ENCODE peak calls at places on chromosomes 11 and 22, in nine cellular contexts. S, R, A, C, K, L, F, Z and H are unnamed samples.

GRCh38 chr22:39520054-39520873 is at the start of gene ATF4:
- DNase-seq in L (peak), S (peak), A (peak), R (peak), Z (peak), C (peak), F (peak), K (peak), H (peak)

GRCh38 chr22:23233084-23233501 is 52.8 kb downstream of the BCR start:
- DNase-seq in R (no peak), C (no peak), Z (no peak), S (no peak), L (peak), A (no peak), K (no peak), F (no peak), H (no peak)

GRCh38 chr11:130531061-130531460 is 82.6 kb downstream of the ADAMTS15 start:
- DNase-seq in L (no peak), A (peak), R (peak), Z (no peak), C (no peak), K (no peak), F (peak), S (no peak), H (no peak)

GRCh38 chr22:17157714-17158113 is 1.4 kb downstream of the HDHD5 start:
- DNase-seq in L (no peak), R (no peak), Z (no peak), A (no peak), K (no peak), F (no peak), C (no peak), S (no peak), H (no peak)

GRCh38 chr11:128924618-128925017 is 18.1 kb downstream of the TP53AIP1 start:
- DNase-seq in C (no peak), S (no peak), L (peak), R (no peak), K (no peak), A (no peak), F (no peak), Z (no peak), H (no peak)

GRCh38 chr11:119518746-119519382 is 95.9 kb upstream of the THY1 start:
- DNase-seq in A (peak), R (peak), S (no peak), L (no peak), K (no peak), Z (no peak), F (peak), C (no peak), H (peak)

GRCh38 chr22:46894081-46894671 is 131.7 kb downstream of the TBC1D22A start:
- DNase-seq in K (no peak), C (no peak), L (no peak), A (peak), S (peak), R (no peak), Z (no peak), F (no peak), H (no peak)

GRCh38 chr22:26471522-26471921 is 12.1 kb downstream of the HPS4 start:
- DNase-seq in S (no peak), Z (no peak), C (no peak), L (no peak), A (peak), F (peak), R (peak), K (no peak), H (no peak)

GRCh38 chr11:92225563-92226308 is 1.1 kb downstream of the FAT3 start:
- DNase-seq in S (no peak), R (no peak), C (no peak), Z (no peak), L (peak), F (peak), K (no peak), A (peak), H (no peak)

GRCh38 chr11:92225206-92225562 is 566 bp downstream of the FAT3 start:
- DNase-seq in F (no peak), L (peak), Z (no peak), K (no peak), A (no peak), R (no peak), C (no peak), S (no peak), H (no peak)

GRCh38 chr11:92226331-92227232 is 2.0 kb downstream of the FAT3 start:
- DNase-seq in F (no peak), A (peak), Z (no peak), S (no peak), R (no peak), L (peak), K (no peak), C (no peak), H (no peak)

GRCh38 chr11:92222701-92223100 is 1.9 kb upstream of the FAT3 start:
- DNase-seq in C (no peak), R (no peak), L (no peak), S (no peak), F (no peak), K (no peak), A (no peak), Z (no peak), H (no peak)

DNA sequence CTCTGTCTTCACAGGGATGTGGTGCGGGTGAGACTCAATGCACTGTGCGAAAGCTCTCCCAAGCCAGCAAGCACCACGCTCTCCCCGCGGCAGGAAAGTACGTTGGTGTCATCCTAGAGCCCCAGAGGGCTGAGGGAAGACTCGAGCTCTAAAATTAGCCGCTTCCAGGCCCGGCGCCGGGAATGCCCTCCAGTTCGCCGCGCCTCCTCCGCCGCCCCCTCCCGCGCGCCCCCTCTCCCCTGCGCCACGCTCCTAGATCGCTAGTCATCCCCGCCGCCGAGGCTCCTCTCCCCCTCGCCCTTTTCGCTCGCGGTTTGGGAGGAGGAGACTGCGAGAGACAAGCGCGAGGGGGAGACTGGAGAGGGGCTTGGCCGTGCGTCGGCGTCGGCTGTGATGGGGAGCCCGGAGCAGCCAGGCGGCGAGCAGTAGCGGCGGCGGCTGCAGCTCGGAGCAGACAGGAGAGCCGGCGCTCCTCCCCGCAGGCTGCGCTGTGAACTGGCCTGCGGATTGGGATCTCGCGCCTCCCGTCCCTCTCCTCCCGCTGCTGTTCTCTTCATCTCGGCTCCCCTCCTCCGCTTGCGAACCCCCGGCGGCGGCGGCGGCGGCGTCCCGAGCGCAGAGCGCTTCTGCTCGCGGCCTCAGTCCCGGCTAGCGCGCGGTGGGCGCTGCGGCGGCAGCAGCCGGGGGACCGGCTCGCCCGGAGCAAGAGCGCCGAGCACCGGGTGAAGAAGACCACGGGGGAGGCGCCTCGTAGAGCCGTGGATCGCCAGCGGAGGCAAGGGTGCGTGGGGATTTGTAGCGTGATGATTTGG is at the start of gene FAT3:
- DNase-seq in R (no peak), L (peak), C (no peak), Z (peak), S (no peak), K (no peak), A (peak), F (peak), H (no peak)
- H3K4me3 ChIP-seq in R (peak), L (peak), C (no peak), Z (peak), S (no peak), K (no peak), A (peak), F (peak), H (no peak)

GRCh38 chr11:83438438-83438837 is 152.3 kb upstream of the CCDC90B start:
- DNase-seq in Z (no peak), C (no peak), K (no peak), R (no peak), S (no peak), F (no peak), A (no peak), L (no peak), H (no peak)
- H3K4me3 ChIP-seq in Z (no peak), C (no peak), K (no peak), R (no peak), S (no peak), F (no peak), A (no peak), L (no peak), H (no peak)

GRCh38 chr11:787084-787675 is 2.7 kb downstream of the CEND1 start:
- DNase-seq in C (no peak), Z (no peak), L (no peak), K (no peak), F (no peak), A (no peak), S (no peak), R (no peak), H (no peak)

GRCh38 chr11:788009-788640 is 1.8 kb downstream of the CEND1 start:
- DNase-seq in F (no peak), L (no peak), A (no peak), R (no peak), Z (no peak), C (no peak), K (no peak), S (no peak), H (no peak)

GRCh38 chr11:790721-791564 is 1.1 kb upstream of the CEND1 start:
- DNase-seq in L (no peak), R (no peak), C (no peak), A (peak), K (no peak), S (no peak), Z (no peak), F (peak), H (no peak)

GRCh38 chr11:789951-790350 is at the start of gene CEND1:
- DNase-seq in Z (no peak), S (no peak), C (peak), K (peak), R (no peak), A (peak), F (peak), L (no peak), H (no peak)

DNA sequence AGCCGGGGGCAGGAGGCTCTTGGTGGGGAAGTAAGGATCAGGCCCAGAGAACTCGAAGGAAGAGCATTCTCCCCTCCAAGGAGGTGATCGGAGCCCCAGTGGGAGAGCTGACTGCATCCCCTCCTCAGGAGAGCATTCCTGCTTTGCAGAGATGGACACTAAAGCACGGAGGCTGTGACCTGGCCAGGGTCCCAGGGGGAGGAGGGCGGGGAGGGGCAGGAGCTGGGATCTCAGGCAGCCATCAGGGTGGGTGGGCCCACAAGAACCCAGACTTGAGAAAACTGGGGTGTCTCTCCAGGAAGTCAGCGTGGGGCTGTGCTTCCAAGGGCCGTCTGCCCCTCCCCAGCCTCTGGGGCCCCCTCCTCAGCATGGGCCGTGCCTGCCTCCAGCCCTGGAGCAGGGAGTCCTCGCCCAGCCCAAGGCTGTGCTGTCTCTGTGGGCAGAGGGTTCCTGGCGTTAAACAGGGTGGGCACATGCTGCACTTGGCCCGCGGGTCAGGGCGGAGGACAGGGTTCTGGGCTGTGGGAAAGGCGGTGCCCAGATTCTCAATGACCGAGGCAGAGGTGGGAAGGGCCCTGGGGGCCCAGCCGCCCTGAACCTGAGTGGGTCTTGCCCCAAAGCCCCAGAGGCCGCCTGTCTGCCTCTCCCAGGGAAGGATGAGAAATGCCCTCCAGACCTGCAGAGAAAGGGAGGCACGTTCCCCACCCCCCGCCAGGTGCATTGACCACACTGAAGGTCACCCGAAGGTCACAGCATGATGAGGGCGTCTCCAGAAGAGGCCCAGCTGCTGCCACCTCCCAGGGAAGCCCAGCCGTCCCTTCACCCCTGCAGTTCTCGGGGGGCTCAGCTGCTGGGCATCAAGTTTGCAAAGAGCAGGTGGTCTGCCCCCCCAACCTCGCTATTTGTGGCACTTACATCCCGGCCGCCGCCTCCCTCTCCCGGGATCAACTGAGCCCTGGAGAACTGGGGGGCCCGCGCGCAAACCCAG is 643 bp downstream of the CEND1 start:
- DNase-seq in L (no peak), C (no peak), F (no peak), K (no peak), S (no peak), R (no peak), Z (no peak), A (no peak), H (no peak)
- H3K4me3 ChIP-seq in L (no peak), C (peak), F (no peak), K (no peak), S (no peak), R (no peak), Z (no peak), A (peak), H (no peak)

GRCh38 chr11:57277845-57278720 is 41.0 kb upstream of the APLNR start:
- DNase-seq in A (peak), R (no peak), S (peak), L (peak), Z (peak), K (peak), F (peak), C (no peak), H (peak)
- H3K4me3 ChIP-seq in A (peak), R (no peak), S (no peak), L (no peak), Z (peak), K (no peak), F (no peak), C (no peak), H (no peak)

DNA sequence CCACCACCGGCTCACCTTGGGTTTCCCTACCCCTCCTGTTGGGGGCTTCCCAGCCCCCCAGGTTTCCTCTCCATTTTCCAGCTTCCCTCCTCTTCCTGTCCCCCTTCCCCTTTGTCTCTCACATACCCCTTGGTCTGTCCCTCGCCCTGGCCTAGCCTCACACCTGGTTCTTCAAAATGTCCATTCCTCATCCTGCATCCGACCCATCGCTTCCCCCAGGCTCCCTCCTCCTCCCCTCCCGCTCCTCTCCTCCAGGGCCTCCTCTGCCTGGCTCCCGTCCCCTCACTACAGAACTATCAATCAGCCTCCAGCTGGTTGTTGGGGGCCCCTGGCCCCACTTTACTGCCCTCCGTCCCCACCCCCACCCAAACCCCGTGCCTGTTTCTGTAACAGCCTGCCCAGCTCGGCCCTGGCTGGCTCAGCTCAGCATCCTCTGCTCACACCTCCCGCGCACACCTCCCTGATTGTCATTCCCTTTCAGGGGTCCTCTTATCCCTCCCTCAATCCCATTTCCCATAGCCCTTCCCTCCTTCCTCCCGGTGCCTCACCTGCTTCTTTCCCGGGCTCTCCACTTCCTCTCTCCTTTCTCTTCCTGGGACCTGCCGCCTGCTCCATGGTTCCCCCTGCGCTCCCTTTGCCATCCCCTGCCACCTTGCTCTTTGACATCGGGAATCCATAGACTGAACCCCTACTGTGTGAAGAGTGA is 1.3 kb downstream of the CNIH2 start:
- DNase-seq in K (no peak), S (no peak), A (no peak), L (no peak), R (no peak), F (no peak), C (no peak), Z (no peak), H (no peak)
- H3K4me3 ChIP-seq in K (no peak), S (no peak), A (no peak), L (no peak), R (no peak), F (no peak), C (no peak), Z (no peak), H (no peak)

GRCh38 chr11:96113100-96113710 is 189.3 kb upstream of the MTMR2 start:
- DNase-seq in F (peak), K (no peak), C (no peak), L (no peak), A (peak), S (no peak), Z (no peak), R (no peak), H (no peak)
- H3K4me3 ChIP-seq in F (no peak), K (no peak), C (no peak), L (peak), A (peak), S (no peak), Z (no peak), R (no peak), H (no peak)

DNA sequence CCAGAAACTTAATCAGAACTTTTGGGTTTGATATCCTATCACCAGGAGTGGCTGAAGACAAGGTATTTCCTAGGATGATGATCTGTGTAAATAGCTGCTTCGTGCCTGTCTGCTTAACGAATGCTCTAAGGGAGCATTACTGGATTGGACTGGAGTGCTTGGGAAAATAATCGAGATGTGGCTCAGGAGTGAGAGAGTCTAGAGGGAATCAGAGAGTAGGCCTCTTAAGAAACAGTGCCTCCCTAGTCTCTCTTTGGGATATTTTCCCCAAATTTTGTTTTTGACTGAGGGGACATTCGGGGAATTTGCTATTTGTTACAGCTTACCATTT is 2.5 kb downstream of the MAML2 start:
- DNase-seq in K (no peak), S (no peak), F (no peak), Z (no peak), R (no peak), C (no peak), L (no peak), A (peak), H (no peak)
- H3K4me3 ChIP-seq in K (no peak), S (no peak), F (peak), Z (peak), R (peak), C (peak), L (peak), A (peak), H (no peak)